ENCODE peak calls at places on chromosome 22, in five cellular contexts. F, A, G, T and P are unnamed samples.

GRCh38 chr22:36564422-36565151 is 35.6 kb upstream of the EIF3D start:
- DNase-seq in T (no peak), A (no peak), G (no peak), F (no peak), P (no peak)

GRCh38 chr22:46661221-46661851 is 41.1 kb downstream of the GRAMD4 start:
- DNase-seq in A (no peak), T (no peak), G (no peak), F (peak; percentile 58), P (no peak)

GRCh38 chr22:26196657-26197056 is 27.4 kb downstream of the SEZ6L start:
- DNase-seq in A (no peak), F (no peak), T (no peak), G (no peak), P (no peak)

GRCh38 chr22:45907378-45907777 is 69.6 kb downstream of the WNT7B start:
- DNase-seq in T (no peak), A (no peak), G (no peak), F (no peak), P (no peak)

GRCh38 chr22:20111045-20111688 is 4.7 kb upstream of the RANBP1 start:
- DNase-seq in G (no peak), F (peak; percentile 21), A (peak; percentile 6), T (peak; percentile 9), P (peak; percentile 44)

GRCh38 chr22:20212754-20213699 is 55.1 kb downstream of the RTN4R start:
- DNase-seq in A (no peak), G (no peak), T (no peak), F (no peak), P (no peak)

GRCh38 chr22:22463855-22464540 is 44.5 kb downstream of the ZNF280B start:
- DNase-seq in T (no peak), A (no peak), G (peak; percentile 48), F (peak; percentile 53), P (no peak)

GRCh38 chr22:48567213-48567975 is 1260.3 kb downstream of the BRD1 start:
- DNase-seq in G (no peak), T (no peak), A (no peak), F (no peak), P (peak; percentile 28)

GRCh38 chr22:24144471-24145115 is 36.7 kb upstream of the SUSD2 start:
- DNase-seq in G (no peak), A (peak; percentile 53), T (no peak), F (no peak), P (no peak)

GRCh38 chr22:24142831-24143230 is 38.5 kb upstream of the SUSD2 start:
- DNase-seq in A (no peak), T (no peak), G (no peak), F (no peak), P (no peak)

GRCh38 chr22:24142241-24142640 is 39.0 kb upstream of the SUSD2 start:
- DNase-seq in G (no peak), F (no peak), T (no peak), A (no peak), P (no peak)

GRCh38 chr22:24145446-24146189 is 35.7 kb upstream of the SUSD2 start:
- DNase-seq in T (no peak), A (no peak), F (no peak), G (no peak), P (no peak)

DNA sequence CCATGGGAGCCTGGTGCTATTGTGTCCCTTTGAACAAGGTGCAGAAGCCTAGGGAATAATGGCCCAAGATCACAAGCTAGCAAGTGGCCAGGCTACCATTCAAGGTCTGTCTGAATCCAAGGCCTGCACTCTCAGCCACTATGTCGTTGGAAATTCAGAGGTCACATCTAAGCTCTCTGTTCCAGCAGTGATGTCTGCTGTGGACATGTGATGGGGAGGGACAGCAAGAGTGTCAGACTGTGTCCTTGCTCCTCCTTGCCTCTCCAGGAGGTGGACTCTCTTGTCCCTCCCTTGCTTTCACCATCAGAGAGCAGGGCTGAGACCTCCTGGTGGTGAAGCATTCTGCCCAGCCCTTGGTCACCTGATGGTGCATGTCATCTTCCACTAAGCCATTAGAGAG is 37.2 kb upstream of the SUSD2 start:
- DNase-seq in T (no peak), F (no peak), A (no peak), G (no peak), P (no peak)
- H3K4me1 ChIP-seq in T (peaks cover 87% of the 10 kb centered on the region), F (peaks cover 84% of the 10 kb centered on the region), A (peaks cover 99% of the 10 kb centered on the region), G (peaks cover 58% of the 10 kb centered on the region), P (peaks cover 81% of the 10 kb centered on the region)

GRCh38 chr22:27775087-27775697 is 26.4 kb downstream of the MN1 start:
- DNase-seq in G (no peak), T (no peak), F (no peak), A (no peak), P (no peak)

GRCh38 chr22:27777128-27777527 is 24.4 kb downstream of the MN1 start:
- DNase-seq in A (no peak), G (no peak), F (no peak), T (no peak), P (no peak)

GRCh38 chr22:27774200-27774599 is 27.4 kb downstream of the MN1 start:
- DNase-seq in T (no peak), F (no peak), G (no peak), A (no peak), P (no peak)

GRCh38 chr22:27776410-27776958 is 25.1 kb downstream of the MN1 start:
- DNase-seq in T (no peak), F (no peak), A (no peak), G (no peak), P (no peak)

GRCh38 chr22:27775698-27776409 is 25.7 kb downstream of the MN1 start:
- DNase-seq in F (no peak), T (no peak), G (no peak), A (no peak), P (no peak)
- H3K4me3 ChIP-seq in F (no peak overlapping the region), T (peak overlapping the region; percentile 7), G (no peak overlapping the region), A (peak overlapping the region; percentile 41), P (peak overlapping the region; percentile 4)

GRCh38 chr22:49937758-49938564 is 19.5 kb downstream of the CRELD2 start:
- DNase-seq in F (no peak), G (no peak), T (peak; percentile 60), A (no peak), P (no peak)

GRCh38 chr22:49936018-49936972 is 17.9 kb downstream of the CRELD2 start:
- DNase-seq in T (peak; percentile 94), G (peak; percentile 85), A (peak; percentile 93), F (peak; percentile 94), P (peak; percentile 97)

GRCh38 chr22:49935561-49935960 is 17.1 kb downstream of the CRELD2 start:
- DNase-seq in T (no peak), A (no peak), F (no peak), G (no peak), P (no peak)

GRCh38 chr22:49938565-49939136 is 20.2 kb downstream of the CRELD2 start:
- DNase-seq in G (no peak), F (no peak), T (no peak), A (no peak), P (no peak)

GRCh38 chr22:49936973-49937757 is 18.7 kb downstream of the CRELD2 start:
- DNase-seq in G (no peak), F (no peak), T (peak; percentile 66), A (peak; percentile 60), P (no peak)
- H3K4me1 ChIP-seq in G (peaks cover 43% of the 10 kb centered on the region), F (peaks cover 40% of the 10 kb centered on the region), T (peaks cover 57% of the 10 kb centered on the region), A (peaks cover 65% of the 10 kb centered on the region), P (peaks cover 58% of the 10 kb centered on the region)

GRCh38 chr22:42927966-42928365 is 70.9 kb upstream of the ARFGAP3 start:
- DNase-seq in A (no peak), T (no peak), F (no peak), G (no peak), P (no peak)
- H3K4me3 ChIP-seq in A (no peak overlapping the region), T (no peak overlapping the region), F (no peak overlapping the region), G (no peak overlapping the region), P (no peak overlapping the region)

GRCh38 chr22:50016308-50016987 is 3.9 kb upstream of the IL17REL start:
- DNase-seq in T (no peak), G (no peak), F (no peak), A (no peak), P (peak; percentile 44)

GRCh38 chr22:50016988-50017700 is 4.6 kb upstream of the IL17REL start:
- DNase-seq in A (peak; percentile 6), F (no peak), T (no peak), G (no peak), P (peak; percentile 46)

GRCh38 chr22:50014053-50014501 is 1.5 kb upstream of the IL17REL start:
- DNase-seq in T (no peak), F (no peak), G (no peak), A (peak; percentile 9), P (peak; percentile 39)

GRCh38 chr22:50014655-50015401 is 2.3 kb upstream of the IL17REL start:
- DNase-seq in G (no peak), T (no peak), F (no peak), A (peak; percentile 8), P (peak; percentile 36)

GRCh38 chr22:50015451-50016307 is 3.1 kb upstream of the IL17REL start:
- DNase-seq in G (no peak), F (no peak), A (no peak), T (no peak), P (peak; percentile 43)
- H3K4me1 ChIP-seq in G (peaks cover 8% of the 10 kb centered on the region), F (peaks cover 72% of the 10 kb centered on the region), A (peaks cover 10% of the 10 kb centered on the region), T (peaks cover 8% of the 10 kb centered on the region), P (peaks cover 7% of the 10 kb centered on the region)

GRCh38 chr22:19109198-19110063 is 12.8 kb downstream of the DGCR2 start:
- DNase-seq in A (no peak), F (peak; percentile 82), G (peak; percentile 58), T (no peak), P (no peak)
- H3K4me3 ChIP-seq in A (no peak overlapping the region), F (peak overlapping the region; percentile 29), G (no peak overlapping the region), T (no peak overlapping the region), P (no peak overlapping the region)

GRCh38 chr22:39488563-39489083 is 13.5 kb upstream of the MIEF1 start:
- DNase-seq in G (no peak), T (no peak), F (no peak), A (no peak), P (no peak)

GRCh38 chr22:39486951-39487825 is 14.9 kb upstream of the MIEF1 start:
- DNase-seq in G (no peak), T (no peak), A (no peak), F (no peak), P (no peak)

GRCh38 chr22:39490135-39490798 is 11.8 kb upstream of the MIEF1 start:
- DNase-seq in T (peak; percentile 74), A (peak; percentile 78), F (peak; percentile 79), G (peak; percentile 69), P (peak; percentile 91)

GRCh38 chr22:39489094-39490068 is 12.7 kb upstream of the MIEF1 start:
- DNase-seq in A (no peak), T (no peak), G (no peak), F (no peak), P (no peak)

GRCh38 chr22:39487826-39488520 is 14.1 kb upstream of the MIEF1 start:
- DNase-seq in G (no peak), F (no peak), T (no peak), A (no peak), P (no peak)
- H3K4me1 ChIP-seq in G (no peaks in the 10 kb centered on the region), F (peaks cover 6% of the 10 kb centered on the region), T (peaks cover 15% of the 10 kb centered on the region), A (peaks cover 20% of the 10 kb centered on the region), P (peaks cover 13% of the 10 kb centered on the region)